ENCODE peak calls at places on chromosomes 12 and 14, in eight cellular contexts. K is lower lobe of right lung; X is hepatocyte; Y is CD8-positive, alpha-beta T cell; R is LoVo; B is lung; U is neural crest cell; O is iris pigment epithelial cell. Z is an unnamed sample.

GRCh38 chr14:53751650-53752049 is 205.0 kb downstream of the BMP4 start:
- DNase-seq in K (no peak), O (no peak), R (no peak), U (no peak), X (no peak), Y (no peak), B (no peak), Z (no peak)

GRCh38 chr12:52082988-52083637 is 3.6 kb downstream of the SMIM41 start:
- DNase-seq in R (peak), O (peak), X (peak), U (peak), K (peak), Y (peak), B (peak), Z (peak)

GRCh38 chr12:242496-242895 is 20.1 kb downstream of the SLC6A13 start:
- DNase-seq in K (no peak), O (no peak), U (no peak), X (no peak), B (no peak), R (no peak), Y (no peak), Z (no peak)

GRCh38 chr14:93857500-93857899 is 69.2 kb upstream of the PRIMA1 start:
- DNase-seq in R (no peak), K (no peak), X (peak), B (no peak), U (no peak), O (no peak), Y (no peak), Z (no peak)

GRCh38 chr12:24596768-24597388 is 352.0 kb downstream of the BCAT1 start:
- DNase-seq in Y (no peak), X (peak), O (peak), R (peak), U (no peak), K (no peak), B (no peak), Z (no peak)

GRCh38 chr12:114954626-114955025 is 270.7 kb upstream of the TBX3 start:
- DNase-seq in K (no peak), Y (no peak), B (no peak), R (no peak), O (no peak), X (no peak), U (no peak), Z (no peak)

GRCh38 chr12:70427611-70428010 is 61.5 kb downstream of the KCNMB4 start:
- DNase-seq in X (no peak), R (no peak), O (peak), U (no peak), B (no peak), Y (no peak), K (no peak), Z (no peak)

GRCh38 chr12:48285751-48286650 is 64.7 kb downstream of the ZNF641 start:
- DNase-seq in K (no peak), Y (peak), B (no peak), X (no peak), O (no peak), U (no peak), R (no peak), Z (no peak)

GRCh38 chr12:32344047-32344446 is 55.3 kb upstream of the FGD4 start:
- DNase-seq in R (no peak), X (no peak), K (no peak), B (no peak), U (no peak), O (no peak), Y (no peak), Z (no peak)

GRCh38 chr12:1593232-1594044 is 943 bp downstream of the FBXL14 start:
- DNase-seq in X (peak), U (no peak), Y (peak), K (peak), B (peak), O (peak), R (peak), Z (peak)

GRCh38 chr14:49769171-49769570 is 1.2 kb downstream of the KLHDC2 start:
- DNase-seq in R (peak), O (peak), X (no peak), B (peak), K (no peak), Y (no peak), U (no peak), Z (no peak)

GRCh38 chr14:99755629-99756603 is 37.3 kb upstream of the EML1 start:
- DNase-seq in X (peak), O (peak), U (no peak), K (peak), R (peak), B (peak), Y (no peak), Z (no peak)

GRCh38 chr12:9509464-9510166 is 98.1 kb downstream of the KLRB1 start:
- DNase-seq in K (no peak), U (no peak), Y (no peak), B (no peak), R (peak), X (no peak), O (peak), Z (no peak)

GRCh38 chr14:105168979-105169507 is 467 bp upstream of the JAG2 start:
- DNase-seq in Y (peak), U (peak), X (peak), K (no peak), B (no peak), R (peak), O (no peak), Z (peak)

GRCh38 chr14:23095196-23096108 is at the start of gene C14orf119:
- DNase-seq in X (peak), O (peak), R (peak), Y (peak), K (peak), U (no peak), B (peak), Z (peak)

GRCh38 chr12:96258451-96258933 is 64.3 kb downstream of the ELK3 start:
- DNase-seq in B (no peak), Y (peak), O (peak), X (no peak), U (no peak), R (no peak), K (no peak), Z (peak)